ENCODE peak calls at places on chromosomes 12 and 14, in seven cellular contexts. X is SK-N-DZ, Z is NCI-H1436, L is T-helper 2 cell, E is ureter, Y is GM20000, A is psoas muscle. P is an unnamed sample.

GRCh38 chr12:106527356-106527755 is 55.4 kb upstream of the RFX4 start:
- DNase-seq in X (no peak), Z (no peak), L (no peak), E (no peak), Y (no peak), A (no peak), P (no peak)

GRCh38 chr12:120406553-120406952 is 31.4 kb upstream of the COX6A1 start:
- DNase-seq in X (no peak), Z (no peak), L (no peak), E (no peak), Y (no peak), A (no peak), P (no peak)

GRCh38 chr14:49971156-49972141 is 78.6 kb downstream of the ARF6 start:
- DNase-seq in X (no peak), Z (no peak), L (peak), E (no peak), Y (peak), A (no peak), P (no peak)

GRCh38 chr14:74444866-74445265 is 18.9 kb upstream of the SYNDIG1L start:
- DNase-seq in X (no peak), Z (no peak), L (no peak), E (no peak), Y (no peak), A (no peak), P (no peak)

GRCh38 chr12:92573104-92573503 is 129.7 kb upstream of the PLEKHG7 start:
- DNase-seq in X (no peak), Z (no peak), L (no peak), E (no peak), Y (no peak), A (no peak), P (no peak)

GRCh38 chr14:69483765-69484443 is 624 bp upstream of the PLEKHD1 start:
- DNase-seq in X (peak), Z (no peak), L (no peak), E (no peak), Y (peak), A (peak), P (peak)

GRCh38 chr14:58817846-58818245 is 180.1 kb downstream of the DACT1 start:
- DNase-seq in X (no peak), Z (no peak), L (no peak), E (no peak), Y (no peak), A (no peak), P (no peak)

GRCh38 chr12:111450676-111451075 is 45.0 kb downstream of the SH2B3 start:
- DNase-seq in X (no peak), Z (no peak), L (no peak), E (peak), Y (no peak), A (no peak), P (no peak)

GRCh38 chr12:85835810-85836715 is at the start of gene RASSF9:
- DNase-seq in X (no peak), Z (no peak), L (no peak), E (no peak), Y (no peak), A (peak), P (no peak)

GRCh38 chr12:91077228-91077954 is 19.6 kb upstream of the KERA start:
- DNase-seq in X (no peak), Z (no peak), L (no peak), E (no peak), Y (no peak), A (no peak), P (no peak)

P was measured in 8988T.